ENCODE peak calls at places on chromosomes 7 and 10, in four cellular contexts. H is IMR-90, O is upper lobe of left lung, M is esophagus muscularis mucosa. C is an unnamed sample. For H3K9me3, the result is how much of the 10 kb centered on the place peaks cover.

GRCh38 chr7:121398246-121398645 is 2.1 kb upstream of the FAM3C start:
- DNase-seq in H (no peak), O (no peak), M (no peak), C (peak)

GRCh38 chr7:158759749-158760444 is 55.3 kb upstream of the NCAPG2 start:
- DNase-seq in H (no peak), O (no peak), M (no peak), C (no peak)

GRCh38 chr7:2953099-2953498 is 90.6 kb downstream of the CARD11 start:
- DNase-seq in H (no peak), O (no peak), M (no peak), C (no peak)

GRCh38 chr10:7956508-7956907 is 98.0 kb upstream of the GATA3 start:
- DNase-seq in H (peak), O (no peak), M (no peak), C (no peak)

GRCh38 chr10:84138478-84139125 is 707 bp upstream of the GHITM start:
- DNase-seq in H (peak), O (no peak), M (no peak), C (peak)

GRCh38 chr10:35126062-35126529 is 550 bp upstream of the CREM start:
- DNase-seq in H (peak), O (no peak), M (no peak), C (no peak)

GRCh38 chr10:133310399-133310755 is 1.7 kb downstream of the ZNF511 start:
- DNase-seq in H (no peak), O (peak), M (no peak), C (no peak)

GRCh38 chr7:131011976-131012375 is 278.0 kb upstream of the KLF14 start:
- DNase-seq in H (peak), O (no peak), M (no peak), C (no peak)

GRCh38 chr7:3482147-3482921 is 181.3 kb downstream of the SDK1 start:
- DNase-seq in H (peak), O (no peak), M (no peak), C (no peak)

GRCh38 chr10:60006046-60006445 is 99.7 kb upstream of the CCDC6 start:
- DNase-seq in H (no peak), O (no peak), M (no peak), C (no peak)

GRCh38 chr10:82150123-82150900 is 275.3 kb downstream of the NRG3 start:
- DNase-seq in H (no peak), O (no peak), M (no peak), C (peak)

GRCh38 chr7:70719120-70719519 is 412.8 kb upstream of the GALNT17 start:
- DNase-seq in H (no peak), O (no peak), M (no peak), C (no peak)

GRCh38 chr10:77456414-77456813 is 181.2 kb downstream of the KCNMA1 start:
- DNase-seq in H (peak), O (no peak), M (no peak), C (no peak)

GRCh38 chr7:88289505-88290129 is 17.1 kb downstream of the STEAP4 start:
- DNase-seq in H (no peak), O (no peak), M (no peak), C (no peak)

GRCh38 chr10:89390875-89391576 is 1.4 kb upstream of the IFIT1 start:
- DNase-seq in H (peak), O (no peak), M (no peak), C (no peak)

GRCh38 chr7:28389504-28390385 is 22.6 kb upstream of the CREB5 start:
- DNase-seq in H (peak), O (no peak), M (peak), C (no peak)

GRCh38 chr7:107937514-107937913 is 46.5 kb downstream of the DLD start:
- DNase-seq in H (no peak), O (no peak), M (no peak), C (no peak)

GRCh38 chr7:22361320-22361719 is 4.4 kb upstream of the RAPGEF5 start:
- DNase-seq in H (no peak), O (no peak), M (no peak), C (no peak)

GRCh38 chr10:71297343-71297742 is 21.7 kb upstream of the SLC29A3 start:
- DNase-seq in H (no peak), O (no peak), M (no peak), C (no peak)

GRCh38 chr10:555682-556350 is 133.7 kb downstream of the DIP2C start:
- DNase-seq in H (no peak), O (no peak), M (no peak), C (peak)

GRCh38 chr10:51082857-51083256 is 8.6 kb downstream of the PRKG1 start:
- DNase-seq in H (no peak), O (no peak), M (no peak), C (no peak)

GRCh38 chr7:157432957-157433576 is 96.3 kb downstream of the DNAJB6 start:
- DNase-seq in H (peak), O (no peak), M (no peak), C (no peak)

GRCh38 chr10:21989453-21990154 is 13.9 kb downstream of the DNAJC1 start:
- DNase-seq in H (peak), O (no peak), M (no peak), C (peak)

GRCh38 chr10:110221721-110222261 is 14.4 kb downstream of the MXI1 start:
- DNase-seq in H (peak), O (peak), M (peak), C (peak)

GRCh38 chr10:27720529-27720928 is 25.1 kb downstream of the MKX start:
- DNase-seq in H (no peak), O (no peak), M (no peak), C (no peak)

GRCh38 chr7:142482899-142483658 is 225.2 kb upstream of the PRSS58 start:
- DNase-seq in H (peak), O (no peak), M (no peak), C (no peak)

GRCh38 chr7:137953692-137954470 is 48.0 kb downstream of the CREB3L2 start:
- DNase-seq in H (peak), O (no peak), M (no peak), C (no peak)

GRCh38 chr10:3023892-3024291 is 43.5 kb upstream of the PFKP start:
- DNase-seq in H (no peak), O (no peak), M (no peak), C (no peak)

GRCh38 chr7:34087892-34088891 is 182.9 kb downstream of the BMPER start:
- DNase-seq in H (peak), O (no peak), M (no peak), C (no peak)

GRCh38 chr10:99895867-99896266 is 113.4 kb downstream of the ABCC2 start:
- DNase-seq in H (no peak), O (no peak), M (no peak), C (no peak)

GRCh38 chr10:99888623-99889022 is 106.2 kb downstream of the ABCC2 start:
- DNase-seq in H (peak), O (no peak), M (no peak), C (peak)

DNA sequence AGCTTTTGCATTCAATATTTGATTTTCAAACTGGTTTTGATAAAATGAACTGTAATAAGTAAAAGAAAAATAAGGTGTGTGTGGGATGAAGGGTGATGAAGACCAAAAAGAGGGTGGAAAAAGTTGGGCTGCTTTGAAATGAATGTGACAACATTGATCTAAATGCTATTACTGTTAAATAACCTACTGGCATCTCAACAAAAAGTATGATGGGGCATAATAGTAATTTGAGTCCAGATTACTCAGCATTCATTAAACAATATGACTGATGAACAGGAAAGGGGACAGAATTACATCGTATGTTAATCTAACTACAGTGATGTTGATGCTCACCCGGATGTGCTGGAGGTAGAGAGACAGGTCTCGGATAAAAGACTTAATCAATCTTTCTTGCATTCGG is 112.2 kb downstream of the ABCC2 start:
- DNase-seq in H (no peak), O (no peak), M (no peak), C (no peak)
- TF ChIP-seq POLR2A in H (no peak), O (no peak), M (no peak), C (no peak)

GRCh38 chr10:30436688-30437038 is 2.7 kb downstream of the MAP3K8 start:
- DNase-seq in H (no peak), O (no peak), M (no peak), C (no peak)
- H3K4me3 ChIP-seq in H (no peak), O (peak), M (peak), C (no peak)

GRCh38 chr7:80460857-80461256 is 51.0 kb downstream of the GNAT3 start:
- DNase-seq in H (no peak), O (no peak), M (no peak), C (no peak)

GRCh38 chr7:80463272-80463920 is 48.5 kb downstream of the GNAT3 start:
- DNase-seq in H (peak), O (no peak), M (no peak), C (no peak)

GRCh38 chr7:80468931-80469714 is 42.7 kb downstream of the GNAT3 start:
- DNase-seq in H (peak), O (no peak), M (no peak), C (no peak)

GRCh38 chr7:80467069-80467468 is 44.8 kb downstream of the GNAT3 start:
- DNase-seq in H (peak), O (no peak), M (no peak), C (no peak)

DNA sequence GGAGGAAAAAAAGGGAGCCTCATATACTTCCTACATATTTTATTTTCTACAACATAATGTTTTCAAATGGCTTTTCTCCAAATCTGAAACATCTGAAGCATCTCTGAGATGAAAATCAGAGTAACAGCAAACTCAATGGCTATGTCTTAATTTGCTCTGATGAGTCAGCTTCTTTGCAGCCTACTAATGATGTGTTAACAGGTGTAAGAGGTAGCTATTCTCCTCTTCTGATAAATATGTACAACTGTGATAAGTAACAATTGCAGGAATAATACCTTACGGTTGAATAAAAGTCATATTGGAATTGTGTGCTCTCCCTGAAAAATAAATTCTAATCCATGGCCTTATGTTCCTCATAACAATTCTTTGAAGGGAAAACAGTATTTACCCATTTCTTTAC is 45.2 kb downstream of the GNAT3 start:
- DNase-seq in H (no peak), O (no peak), M (no peak), C (no peak)
- H3K9me3 ChIP-seq in H (under half), O (under half), M (under half), C (under half)

GRCh38 chr10:43691503-43691902 is 42.8 kb upstream of the ZNF32 start:
- DNase-seq in H (peak), O (no peak), M (no peak), C (no peak)

GRCh38 chr10:43688348-43688892 is 39.7 kb upstream of the ZNF32 start:
- DNase-seq in H (no peak), O (no peak), M (no peak), C (no peak)

GRCh38 chr10:43689007-43689491 is 40.4 kb upstream of the ZNF32 start:
- DNase-seq in H (no peak), O (peak), M (no peak), C (no peak)

GRCh38 chr10:43689618-43689954 is 40.9 kb upstream of the ZNF32 start:
- DNase-seq in H (no peak), O (peak), M (no peak), C (peak)

GRCh38 chr10:43689955-43690771 is 41.5 kb upstream of the ZNF32 start:
- DNase-seq in H (peak), O (peak), M (peak), C (peak)
- TF ChIP-seq POLR2A in H (peak), O (no peak), M (no peak), C (no peak)

GRCh38 chr10:119700321-119700954 is 25.4 kb upstream of the INPP5F start:
- DNase-seq in H (no peak), O (no peak), M (no peak), C (no peak)
- H3K4me3 ChIP-seq in H (no peak), O (no peak), M (no peak), C (no peak)

DNA sequence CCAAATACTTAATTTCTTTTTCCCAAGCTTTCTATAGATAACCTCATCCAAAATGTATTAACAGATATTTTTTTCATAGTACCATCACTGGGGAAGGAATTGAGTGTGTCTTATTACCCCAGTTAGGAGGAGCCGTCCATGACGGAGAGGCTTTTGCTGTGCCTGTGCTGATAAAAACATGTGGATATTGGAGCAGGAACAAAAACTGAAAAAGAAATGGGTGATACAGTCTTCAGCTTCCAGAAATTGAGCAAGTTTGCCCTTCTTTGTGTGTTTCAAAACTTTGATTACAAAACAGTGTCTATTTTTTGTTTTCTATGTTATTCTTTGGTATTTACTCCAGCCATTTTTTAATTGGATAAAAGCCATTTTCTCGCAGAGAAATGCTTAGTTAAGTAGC is 747.6 kb upstream of the CELF2 start:
- DNase-seq in H (no peak), O (no peak), M (no peak), C (no peak)
- H3K9me3 ChIP-seq in H (under half), O (under half), M (under half), C (under half)

GRCh38 chr10:80408198-80409085 is at the start of gene PRXL2A:
- DNase-seq in H (no peak), O (peak), M (no peak), C (peak)
- TF ChIP-seq POLR2A in H (no peak), O (peak), M (peak), C (peak)

C was measured in adrenal gland.